ENCODE peak calls at places on chromosomes 1 and 21, in five cellular contexts. I, J, O, R and K are unnamed samples.
A peak's percentile ranks its signal among the peaks of the same experiment; 100 is the strongest.

GRCh38 chr1:12010751-12011570 is 8.3 kb upstream of the MIIP start:
- DNase-seq in I (no peak), J (no peak), O (no peak), R (no peak), K (no peak)

GRCh38 chr1:30879940-30880339 is 28.6 kb downstream of the SDC3 start:
- DNase-seq in I (no peak), J (no peak), O (peak; percentile 24), R (no peak), K (no peak)

GRCh38 chr1:75131593-75132420 is 2.4 kb upstream of the LHX8 start:
- DNase-seq in I (no peak), J (no peak), O (no peak), R (no peak), K (no peak)

GRCh38 chr1:244318512-244318911 is 133.2 kb downstream of the ADSS2 start:
- DNase-seq in I (no peak), J (peak; percentile 29), O (no peak), R (no peak), K (no peak)

GRCh38 chr1:205709059-205709398 is 28.7 kb upstream of the SLC45A3 start:
- DNase-seq in I (peak; percentile 77), J (no peak), O (no peak), R (no peak), K (no peak)

GRCh38 chr1:224828691-224829090 is 100.8 kb upstream of the DNAH14 start:
- DNase-seq in I (no peak), J (no peak), O (no peak), R (no peak), K (no peak)

GRCh38 chr21:34968414-34969333 is 80.4 kb downstream of the RUNX1 start:
- DNase-seq in I (no peak), J (no peak), O (no peak), R (no peak), K (no peak)

GRCh38 chr1:92909321-92909720 is 51.9 kb downstream of the DIPK1A start:
- DNase-seq in I (peak; percentile 60), J (no peak), O (no peak), R (no peak), K (no peak)

GRCh38 chr1:28499553-28499952 is 6.3 kb upstream of the RCC1 start:
- DNase-seq in I (no peak), J (no peak), O (no peak), R (no peak), K (no peak)

GRCh38 chr1:5992034-5992813 is at the start of gene NPHP4:
- DNase-seq in I (peak; percentile 100), J (peak; percentile 100), O (peak; percentile 100), R (peak; percentile 96), K (peak; percentile 100)

GRCh38 chr1:9319789-9320519 is 27.3 kb downstream of the SPSB1 start:
- DNase-seq in I (no peak), J (no peak), O (no peak), R (no peak), K (no peak)

GRCh38 chr1:246565751-246566127 is 322 bp downstream of the TFB2M start:
- DNase-seq in I (peak; percentile 73), J (no peak), O (peak; percentile 33), R (no peak), K (no peak)

GRCh38 chr1:174902531-174903099 is 97.1 kb upstream of the CACYBP start:
- DNase-seq in I (no peak), J (no peak), O (no peak), R (no peak), K (no peak)

GRCh38 chr1:107009286-107009685 is 47.2 kb upstream of the PRMT6 start:
- DNase-seq in I (peak; percentile 0), J (no peak), O (no peak), R (no peak), K (no peak)

GRCh38 chr1:212630159-212630900 is 21.8 kb downstream of the ATF3 start:
- DNase-seq in I (peak; percentile 66), J (peak; percentile 62), O (peak; percentile 36), R (peak; percentile 68), K (peak; percentile 78)

GRCh38 chr21:45864436-45864835 is 117.1 kb upstream of the COL6A1 start:
- DNase-seq in I (peak; percentile 38), J (no peak), O (no peak), R (no peak), K (no peak)

GRCh38 chr1:32963746-32964460 is 706 bp downstream of the RNF19B start:
- DNase-seq in I (peak; percentile 44), J (peak; percentile 67), O (no peak), R (peak; percentile 37), K (peak; percentile 73)

GRCh38 chr1:31707711-31708110 is 3.9 kb upstream of the COL16A1 start:
- DNase-seq in I (peak; percentile 88), J (no peak), O (no peak), R (no peak), K (no peak)